ENCODE peak calls at places on chromosomes 5 and 9, in nine cellular contexts. E is bronchial epithelial cell, A is fibroblast of mammary gland, C is Panc1, V is fibroblast of pulmonary artery, K is skeletal muscle cell, D is left ventricle myocardium inferior, L is adrenal gland, T is mucosa of descending colon. G is an unnamed sample.
A peak's percentile ranks its signal among the peaks of the same experiment; 100 is the strongest.

GRCh38 chr9:131733601-131734061 is 6.2 kb downstream of the RAPGEF1 start:
- DNase-seq in D (no peak), C (no peak), E (peak; percentile 98), A (peak; percentile 91), T (peak; percentile 79), K (peak; percentile 85), V (peak; percentile 95), L (peak; percentile 69), G (peak; percentile 95)

GRCh38 chr5:9350301-9350797 is 195.5 kb downstream of the SEMA5A start:
- DNase-seq in L (no peak), A (peak; percentile 73), T (no peak), E (no peak), V (peak; percentile 37), D (no peak), C (no peak), K (no peak), G (no peak)

GRCh38 chr9:89436963-89437625 is 60.8 kb downstream of the SEMA4D start:
- DNase-seq in C (no peak), E (peak; percentile 53), V (no peak), K (no peak), L (no peak), D (no peak), T (peak; percentile 88), A (no peak), G (no peak)

GRCh38 chr9:84839538-84839937 is 170.0 kb downstream of the NTRK2 start:
- DNase-seq in C (no peak), E (no peak), D (no peak), V (no peak), K (no peak), L (no peak), A (no peak), T (no peak), G (peak; percentile 57)

GRCh38 chr9:111691686-111692329 is 30.4 kb downstream of the GNG10 start:
- DNase-seq in L (no peak), C (peak; percentile 25), A (peak; percentile 62), V (peak; percentile 68), D (no peak), T (no peak), E (peak; percentile 54), K (peak; percentile 16), G (peak; percentile 23)

GRCh38 chr5:62395210-62395950 is 8.3 kb downstream of the DIMT1 start:
- DNase-seq in V (peak; percentile 13), D (no peak), T (no peak), E (peak; percentile 36), L (no peak), C (no peak), K (no peak), A (peak; percentile 47), G (no peak)

GRCh38 chr5:39233783-39234182 is 14.4 kb upstream of the FYB1 start:
- DNase-seq in D (no peak), A (no peak), T (no peak), V (no peak), C (no peak), K (no peak), E (no peak), L (no peak), G (no peak)

GRCh38 chr5:96885518-96886338 is 9.4 kb downstream of the ERAP2 start:
- DNase-seq in D (no peak), L (no peak), T (no peak), V (no peak), K (no peak), C (no peak), A (no peak), E (no peak), G (no peak)

GRCh38 chr9:98037362-98037761 is 19.2 kb upstream of the NANS start:
- DNase-seq in L (peak; percentile 35), D (peak; percentile 41), C (no peak), E (peak; percentile 14), A (no peak), K (no peak), V (peak; percentile 67), T (no peak), G (no peak)

GRCh38 chr5:65055938-65056337 is 287.2 kb downstream of the CWC27 start:
- DNase-seq in L (no peak), C (no peak), D (no peak), E (no peak), V (no peak), K (no peak), T (no peak), A (no peak), G (peak; percentile 57)

GRCh38 chr9:77544491-77545000 is 103.6 kb downstream of the GNA14 start:
- DNase-seq in A (peak; percentile 47), C (no peak), K (no peak), V (peak; percentile 20), E (peak; percentile 18), D (no peak), T (no peak), L (no peak), G (no peak)

GRCh38 chr5:11491658-11492057 is 412.6 kb downstream of the CTNND2 start:
- DNase-seq in V (no peak), K (no peak), C (no peak), T (no peak), L (no peak), A (no peak), D (no peak), E (no peak), G (no peak)

GRCh38 chr5:187617-188451 is 3.5 kb upstream of the LRRC14B start:
- DNase-seq in K (no peak), V (no peak), D (no peak), C (no peak), T (no peak), E (no peak), A (no peak), L (peak; percentile 28), G (no peak)

GRCh38 chr9:87740198-87740597 is 14.3 kb downstream of the CTSL start:
- DNase-seq in V (no peak), T (no peak), K (no peak), L (no peak), D (no peak), E (no peak), A (no peak), C (no peak), G (no peak)

GRCh38 chr9:19119801-19120440 is 7.4 kb downstream of the PLIN2 start:
- DNase-seq in A (no peak), C (no peak), V (no peak), L (no peak), D (no peak), T (no peak), K (no peak), E (peak; percentile 79), G (no peak)

GRCh38 chr9:19122490-19123042 is 4.7 kb downstream of the PLIN2 start:
- DNase-seq in T (no peak), L (no peak), E (no peak), A (no peak), D (no peak), C (no peak), V (no peak), K (no peak), G (no peak)

GRCh38 chr9:19127881-19128719 is 808 bp upstream of the PLIN2 start:
- DNase-seq in A (no peak), C (no peak), K (no peak), T (peak; percentile 66), D (peak; percentile 37), V (no peak), L (peak; percentile 46), E (no peak), G (no peak)

GRCh38 chr9:19120846-19121245 is 6.4 kb downstream of the PLIN2 start:
- DNase-seq in K (no peak), V (no peak), D (no peak), L (no peak), E (no peak), T (no peak), C (no peak), A (no peak), G (no peak)

DNA sequence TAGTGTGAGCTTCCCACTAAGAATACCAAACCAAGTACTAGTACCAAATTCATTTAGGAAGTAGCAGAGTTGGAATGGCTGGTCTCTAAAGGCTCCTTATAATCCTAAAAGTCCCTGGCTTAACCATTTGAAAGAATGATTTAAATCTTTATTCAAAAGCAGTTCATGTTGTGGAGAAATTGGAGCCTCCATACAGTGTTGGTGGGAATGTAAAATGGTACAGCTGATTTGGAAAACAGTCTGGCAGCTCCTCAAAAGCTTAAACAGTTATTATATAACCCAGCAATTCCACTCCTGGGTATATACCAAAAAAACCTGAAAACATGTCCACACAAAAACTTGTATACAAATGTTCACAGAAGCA is 2.9 kb downstream of the PLIN2 start:
- DNase-seq in K (no peak), D (no peak), T (no peak), V (no peak), A (no peak), C (no peak), L (no peak), E (no peak), G (no peak)
- H3K4me3 ChIP-seq in K (no peak overlapping the region), D (peak overlapping the region; percentile 84), T (no peak overlapping the region), V (peak overlapping the region; percentile 98), A (peak overlapping the region; percentile 70), C (no peak overlapping the region), L (no peak overlapping the region), E (no peak overlapping the region), G (no peak overlapping the region)

GRCh38 chr5:132825165-132825823 is 5.2 kb downstream of the SHROOM1 start:
- DNase-seq in V (no peak), K (no peak), C (no peak), D (no peak), L (no peak), T (no peak), A (no peak), E (no peak), G (no peak)

GRCh38 chr5:132827943-132828673 is 2.3 kb downstream of the SHROOM1 start:
- DNase-seq in T (no peak), L (no peak), D (no peak), K (no peak), V (no peak), E (no peak), C (no peak), A (no peak), G (no peak)

GRCh38 chr5:132826424-132827082 is 3.9 kb downstream of the SHROOM1 start:
- DNase-seq in E (no peak), L (no peak), T (no peak), K (no peak), D (no peak), C (no peak), A (no peak), V (no peak), G (no peak)

GRCh38 chr5:132824426-132824825 is 6.0 kb downstream of the SHROOM1 start:
- DNase-seq in C (no peak), T (no peak), K (no peak), L (no peak), E (no peak), V (no peak), D (no peak), A (no peak), G (no peak)

GRCh38 chr5:132825824-132826391 is 4.5 kb downstream of the SHROOM1 start:
- DNase-seq in A (no peak), C (no peak), D (no peak), K (no peak), E (no peak), L (no peak), V (no peak), T (no peak), G (no peak)
- H3K4me3 ChIP-seq in A (no peak overlapping the region), C (no peak overlapping the region), D (peak overlapping the region; percentile 56), K (no peak overlapping the region), E (peak overlapping the region; percentile 15), L (no peak overlapping the region), V (no peak overlapping the region), T (no peak overlapping the region), G (no peak overlapping the region)

GRCh38 chr5:155727512-155728145 is 599.3 kb upstream of the SGCD start:
- DNase-seq in K (no peak), E (no peak), C (no peak), A (no peak), T (no peak), V (no peak), L (no peak), D (no peak), G (no peak)
- H3K4me3 ChIP-seq in K (peak overlapping the region; percentile 32), E (no peak overlapping the region), C (no peak overlapping the region), A (no peak overlapping the region), T (no peak overlapping the region), V (no peak overlapping the region), L (no peak overlapping the region), D (peak overlapping the region; percentile 71), G (peak overlapping the region; percentile 31)

GRCh38 chr9:105318729-105319513 is 74.5 kb downstream of the SLC44A1 start:
- DNase-seq in V (no peak), E (no peak), A (no peak), L (no peak), K (no peak), D (no peak), C (no peak), T (no peak), G (no peak)
- H3K4me3 ChIP-seq in V (no peak overlapping the region), E (no peak overlapping the region), A (no peak overlapping the region), L (no peak overlapping the region), K (no peak overlapping the region), D (no peak overlapping the region), C (no peak overlapping the region), T (no peak overlapping the region), G (no peak overlapping the region)

G was measured in astrocyte of the cerebellum.